ENCODE peak calls at places on chromosomes 3 and 15, in eight cellular contexts. P, G, O, R, K, B, Y and H are unnamed samples.

GRCh38 chr15:29986946-29987345 is 95.8 kb upstream of the GOLGA8J start:
- DNase-seq in B (no peak), P (no peak), G (no peak), R (no peak), K (no peak), Y (no peak), O (no peak), H (no peak)

GRCh38 chr3:108006901-108007331 is 83.9 kb downstream of the CD47 start:
- DNase-seq in R (no peak), P (no peak), O (no peak), G (no peak), B (no peak), Y (no peak), K (no peak), H (no peak)

GRCh38 chr15:66844041-66844746 is 142.2 kb downstream of the SMAD6 start:
- DNase-seq in Y (no peak), P (no peak), G (no peak), B (no peak), O (no peak), K (no peak), R (no peak), H (no peak)

GRCh38 chr15:56244811-56245576 is 1.3 kb upstream of the RFX7 start:
- DNase-seq in B (peak), R (peak), O (no peak), G (peak), P (peak), K (no peak), Y (no peak), H (no peak)

GRCh38 chr3:150114873-150115570 is 144.3 kb upstream of the PFN2 start:
- DNase-seq in Y (peak), P (no peak), G (no peak), R (no peak), K (no peak), B (no peak), O (no peak), H (peak)

GRCh38 chr3:105066106-105066839 is 300.4 kb upstream of the ALCAM start:
- DNase-seq in Y (no peak), B (no peak), R (no peak), K (no peak), O (no peak), P (no peak), G (no peak), H (peak)

GRCh38 chr3:50161320-50161719 is 6.2 kb downstream of the SEMA3F start:
- DNase-seq in K (no peak), P (no peak), B (no peak), Y (no peak), R (no peak), O (no peak), G (no peak), H (peak)

GRCh38 chr3:176521531-176522175 is 675.6 kb downstream of the TBL1XR1 start:
- DNase-seq in O (peak), R (no peak), K (no peak), Y (peak), B (no peak), G (no peak), P (no peak), H (no peak)

GRCh38 chr15:65690173-65690572 is 68.4 kb downstream of the SLC24A1 start:
- DNase-seq in K (no peak), R (no peak), G (no peak), Y (no peak), O (no peak), P (no peak), B (no peak), H (no peak)

GRCh38 chr15:77386626-77387025 is 33.3 kb downstream of the PEAK1 start:
- DNase-seq in B (no peak), Y (no peak), R (no peak), O (no peak), G (no peak), K (no peak), P (no peak), H (no peak)

GRCh38 chr15:47367991-47368390 is 349.3 kb upstream of the SEMA6D start:
- DNase-seq in K (no peak), B (no peak), Y (no peak), R (no peak), G (no peak), P (no peak), O (no peak), H (no peak)

GRCh38 chr3:128413413-128414205 is 53.1 kb downstream of the DNAJB8 start:
- DNase-seq in O (no peak), G (no peak), Y (no peak), K (no peak), R (no peak), P (no peak), B (no peak), H (no peak)